ENCODE peak calls at places on chromosomes 12 and 14, in five cellular contexts. One of them, this sample, is unnamed.

GRCh38 chr12:121701667-121702277 is 10.8 kb upstream of the TMEM120B start:
- DNase-seq in CD4-positive, alpha-beta memory T cell: no peak
- DNase-seq in Peyer's patch: no peak
- DNase-seq in upper lobe of right lung: no peak
- DNase-seq in uterus: no peak
- DNase-seq in this sample: no peak

GRCh38 chr12:131380961-131381705 is 329.8 kb upstream of the SFSWAP start:
- DNase-seq in CD4-positive, alpha-beta memory T cell: no peak
- DNase-seq in Peyer's patch: no peak
- DNase-seq in upper lobe of right lung: no peak
- DNase-seq in uterus: no peak
- DNase-seq in this sample: no peak

GRCh38 chr12:26701604-26702215 is 131.3 kb downstream of the ITPR2 start:
- DNase-seq in CD4-positive, alpha-beta memory T cell: peak; percentile 23
- DNase-seq in Peyer's patch: no peak
- DNase-seq in upper lobe of right lung: no peak
- DNase-seq in uterus: no peak
- DNase-seq in this sample: no peak

GRCh38 chr14:71243697-71244096 is 336.4 kb downstream of the PCNX1 start:
- DNase-seq in CD4-positive, alpha-beta memory T cell: no peak
- DNase-seq in Peyer's patch: no peak
- DNase-seq in upper lobe of right lung: no peak
- DNase-seq in uterus: no peak
- DNase-seq in this sample: no peak

GRCh38 chr12:81998761-81999378 is 239.7 kb upstream of the PPFIA2 start:
- DNase-seq in CD4-positive, alpha-beta memory T cell: no peak
- DNase-seq in Peyer's patch: no peak
- DNase-seq in upper lobe of right lung: no peak
- DNase-seq in uterus: no peak
- DNase-seq in this sample: no peak

GRCh38 chr14:26709019-26709418 is 111.2 kb upstream of the NOVA1 start:
- DNase-seq in CD4-positive, alpha-beta memory T cell: no peak
- DNase-seq in Peyer's patch: no peak
- DNase-seq in upper lobe of right lung: no peak
- DNase-seq in uterus: no peak
- DNase-seq in this sample: no peak

GRCh38 chr12:19402743-19403400 is 36.4 kb upstream of the AEBP2 start:
- DNase-seq in CD4-positive, alpha-beta memory T cell: no peak
- DNase-seq in Peyer's patch: no peak
- DNase-seq in upper lobe of right lung: peak; percentile 72
- DNase-seq in uterus: no peak
- DNase-seq in this sample: no peak

GRCh38 chr14:80781968-80782367 is 159.6 kb downstream of the CEP128 start:
- DNase-seq in CD4-positive, alpha-beta memory T cell: no peak
- DNase-seq in Peyer's patch: no peak
- DNase-seq in upper lobe of right lung: no peak
- DNase-seq in uterus: no peak
- DNase-seq in this sample: no peak

GRCh38 chr14:23727566-23728335 is 91.6 kb downstream of the DHRS2 start:
- DNase-seq in CD4-positive, alpha-beta memory T cell: no peak
- DNase-seq in Peyer's patch: no peak
- DNase-seq in upper lobe of right lung: no peak
- DNase-seq in uterus: no peak
- DNase-seq in this sample: no peak

GRCh38 chr12:116009805-116010204 is 267.7 kb downstream of the MED13L start:
- DNase-seq in CD4-positive, alpha-beta memory T cell: no peak
- DNase-seq in Peyer's patch: no peak
- DNase-seq in upper lobe of right lung: no peak
- DNase-seq in uterus: no peak
- DNase-seq in this sample: no peak

GRCh38 chr12:54627304-54627703 is 7.4 kb downstream of the LACRT start:
- DNase-seq in CD4-positive, alpha-beta memory T cell: no peak
- DNase-seq in Peyer's patch: no peak
- DNase-seq in upper lobe of right lung: no peak
- DNase-seq in uterus: no peak
- DNase-seq in this sample: no peak

GRCh38 chr14:33737446-33737845 is 213.4 kb downstream of the EGLN3 start:
- DNase-seq in CD4-positive, alpha-beta memory T cell: no peak
- DNase-seq in Peyer's patch: no peak
- DNase-seq in upper lobe of right lung: no peak
- DNase-seq in uterus: no peak
- DNase-seq in this sample: no peak

GRCh38 chr12:82099216-82099615 is 259.0 kb downstream of the CCDC59 start:
- DNase-seq in CD4-positive, alpha-beta memory T cell: no peak
- DNase-seq in Peyer's patch: no peak
- DNase-seq in upper lobe of right lung: no peak
- DNase-seq in uterus: no peak
- DNase-seq in this sample: no peak

GRCh38 chr14:94411638-94412037 is 23.2 kb upstream of the SERPINA1 start:
- DNase-seq in CD4-positive, alpha-beta memory T cell: no peak
- DNase-seq in Peyer's patch: no peak
- DNase-seq in upper lobe of right lung: no peak
- DNase-seq in uterus: no peak
- DNase-seq in this sample: no peak

GRCh38 chr12:29741342-29742241 is 42.1 kb downstream of the TMTC1 start:
- DNase-seq in CD4-positive, alpha-beta memory T cell: no peak
- DNase-seq in Peyer's patch: no peak
- DNase-seq in upper lobe of right lung: no peak
- DNase-seq in uterus: no peak
- DNase-seq in this sample: no peak

GRCh38 chr12:24045816-24046257 is 96.4 kb upstream of the SOX5 start:
- DNase-seq in CD4-positive, alpha-beta memory T cell: no peak
- DNase-seq in Peyer's patch: no peak
- DNase-seq in upper lobe of right lung: no peak
- DNase-seq in uterus: no peak
- DNase-seq in this sample: no peak

GRCh38 chr12:49019435-49020317 is 1.1 kb upstream of the PRKAG1 start:
- DNase-seq in CD4-positive, alpha-beta memory T cell: no peak
- DNase-seq in Peyer's patch: no peak
- DNase-seq in upper lobe of right lung: no peak
- DNase-seq in uterus: no peak
- DNase-seq in this sample: peak; percentile 38

GRCh38 chr14:101370593-101371569 is 190.4 kb upstream of the DIO3 start:
- DNase-seq in CD4-positive, alpha-beta memory T cell: no peak
- DNase-seq in Peyer's patch: no peak
- DNase-seq in upper lobe of right lung: no peak
- DNase-seq in uterus: no peak
- DNase-seq in this sample: no peak

GRCh38 chr12:2347137-2347843 is 294.5 kb downstream of the CACNA1C start:
- DNase-seq in CD4-positive, alpha-beta memory T cell: no peak
- DNase-seq in Peyer's patch: no peak
- DNase-seq in upper lobe of right lung: no peak
- DNase-seq in uterus: no peak
- DNase-seq in this sample: no peak

GRCh38 chr12:29447285-29447975 is 50.1 kb downstream of the OVCH1 start:
- DNase-seq in CD4-positive, alpha-beta memory T cell: no peak
- DNase-seq in Peyer's patch: no peak
- DNase-seq in upper lobe of right lung: no peak
- DNase-seq in uterus: no peak
- DNase-seq in this sample: no peak

GRCh38 chr12:109552971-109553370 is 20.3 kb downstream of the MMAB start:
- DNase-seq in CD4-positive, alpha-beta memory T cell: no peak
- DNase-seq in Peyer's patch: no peak
- DNase-seq in upper lobe of right lung: no peak
- DNase-seq in uterus: no peak
- DNase-seq in this sample: no peak

GRCh38 chr12:56781726-56782125 is 18.6 kb downstream of the HSD17B6 start:
- DNase-seq in CD4-positive, alpha-beta memory T cell: no peak
- DNase-seq in Peyer's patch: no peak
- DNase-seq in upper lobe of right lung: no peak
- DNase-seq in uterus: no peak
- DNase-seq in this sample: no peak

GRCh38 chr12:76075448-76075847 is 9.0 kb downstream of the NAP1L1 start:
- DNase-seq in CD4-positive, alpha-beta memory T cell: no peak
- DNase-seq in Peyer's patch: no peak
- DNase-seq in upper lobe of right lung: no peak
- DNase-seq in uterus: no peak
- DNase-seq in this sample: no peak

DNA sequence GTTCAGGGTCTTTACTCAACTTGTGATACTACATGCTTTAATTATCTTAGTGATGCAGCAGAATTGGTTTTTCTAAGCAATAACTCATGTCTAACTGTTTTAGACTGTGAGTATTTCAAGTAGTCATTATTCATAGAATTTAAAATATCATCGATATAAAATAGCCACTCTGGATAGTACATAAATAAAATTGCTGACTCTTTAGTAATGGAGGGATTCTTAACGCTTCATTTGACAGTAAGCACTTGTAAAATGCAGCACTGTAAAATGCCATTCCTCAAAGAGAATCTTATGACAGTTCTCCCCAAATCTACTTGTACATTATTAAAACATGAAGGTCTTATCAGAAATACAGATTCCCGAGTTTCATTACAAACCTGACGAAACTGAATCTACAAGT is 262.8 kb upstream of the LRFN5 start:
- DNase-seq in CD4-positive, alpha-beta memory T cell: no peak
- DNase-seq in Peyer's patch: no peak
- DNase-seq in upper lobe of right lung: no peak
- DNase-seq in uterus: no peak
- DNase-seq in this sample: no peak
- H3K4me1 ChIP-seq in CD4-positive, alpha-beta memory T cell: no peaks in the 10 kb centered on the region
- H3K4me1 ChIP-seq in Peyer's patch: no peaks in the 10 kb centered on the region
- H3K4me1 ChIP-seq in upper lobe of right lung: no peaks in the 10 kb centered on the region
- H3K4me1 ChIP-seq in uterus: no peaks in the 10 kb centered on the region
- H3K4me1 ChIP-seq in this sample: no peaks in the 10 kb centered on the region

DNA sequence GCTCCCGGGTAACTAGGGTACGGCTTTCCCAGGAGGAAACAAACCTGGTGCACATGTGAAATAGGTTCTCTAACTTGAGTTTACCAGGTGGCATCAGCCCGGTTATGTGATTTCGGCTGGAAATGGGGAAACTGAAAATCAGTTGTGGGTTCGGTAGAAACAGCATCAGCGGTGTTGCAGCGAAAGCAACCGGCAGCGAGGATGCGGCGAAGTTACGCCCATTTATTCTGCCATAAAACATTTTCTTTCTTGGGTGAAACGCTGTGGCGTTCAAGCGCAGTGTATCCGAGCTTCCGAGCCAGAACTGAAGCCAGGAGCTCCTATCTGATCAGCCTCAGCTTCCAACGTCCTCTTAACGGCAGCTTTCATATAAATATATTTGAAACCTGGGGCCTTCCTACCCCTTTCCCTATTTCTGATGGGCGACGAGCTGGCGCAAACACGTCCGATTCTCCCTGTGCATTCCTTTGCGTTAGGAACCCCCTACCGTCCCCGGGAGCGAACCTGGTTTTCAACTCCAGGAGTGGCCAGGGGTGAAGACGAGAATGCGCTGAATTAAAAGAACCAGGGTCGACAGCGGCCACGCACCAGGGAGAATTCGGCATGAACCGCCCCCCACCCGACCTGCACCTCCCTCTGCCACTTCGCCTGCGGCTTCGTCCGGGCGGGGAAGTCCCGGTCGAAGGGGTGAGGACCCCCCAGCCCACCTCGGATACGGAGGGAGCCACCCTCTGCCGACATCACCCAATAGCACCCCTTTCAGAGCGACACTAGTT is 1.6 kb downstream of the DPF3 start:
- DNase-seq in CD4-positive, alpha-beta memory T cell: peak; percentile 22
- DNase-seq in Peyer's patch: no peak
- DNase-seq in upper lobe of right lung: no peak
- DNase-seq in uterus: no peak
- DNase-seq in this sample: peak; percentile 16
- H3K27me3 ChIP-seq in CD4-positive, alpha-beta memory T cell: peaks cover 9% of the 10 kb centered on the region
- H3K27me3 ChIP-seq in Peyer's patch: no peaks in the 10 kb centered on the region
- H3K27me3 ChIP-seq in upper lobe of right lung: peaks cover 47% of the 10 kb centered on the region
- H3K27me3 ChIP-seq in uterus: peaks cover 31% of the 10 kb centered on the region
- H3K27me3 ChIP-seq in this sample: peaks cover 34% of the 10 kb centered on the region

GRCh38 chr14:31622060-31622459 is 60.9 kb downstream of the NUBPL start:
- DNase-seq in CD4-positive, alpha-beta memory T cell: no peak
- DNase-seq in Peyer's patch: no peak
- DNase-seq in upper lobe of right lung: no peak
- DNase-seq in uterus: no peak
- DNase-seq in this sample: no peak
- H3K9me3 ChIP-seq in CD4-positive, alpha-beta memory T cell: no peaks in the 10 kb centered on the region
- H3K9me3 ChIP-seq in Peyer's patch: peaks cover 2% of the 10 kb centered on the region
- H3K9me3 ChIP-seq in upper lobe of right lung: no peaks in the 10 kb centered on the region
- H3K9me3 ChIP-seq in uterus: no peaks in the 10 kb centered on the region
- H3K9me3 ChIP-seq in this sample: no peaks in the 10 kb centered on the region

GRCh38 chr12:46367351-46368029 is 5.1 kb downstream of the SLC38A2 start:
- DNase-seq in CD4-positive, alpha-beta memory T cell: no peak
- DNase-seq in Peyer's patch: no peak
- DNase-seq in upper lobe of right lung: no peak
- DNase-seq in uterus: no peak
- DNase-seq in this sample: no peak

GRCh38 chr12:46368138-46368537 is 4.4 kb downstream of the SLC38A2 start:
- DNase-seq in CD4-positive, alpha-beta memory T cell: no peak
- DNase-seq in Peyer's patch: no peak
- DNase-seq in upper lobe of right lung: no peak
- DNase-seq in uterus: no peak
- DNase-seq in this sample: no peak

GRCh38 chr12:46369474-46370379 is 2.8 kb downstream of the SLC38A2 start:
- DNase-seq in CD4-positive, alpha-beta memory T cell: no peak
- DNase-seq in Peyer's patch: no peak
- DNase-seq in upper lobe of right lung: no peak
- DNase-seq in uterus: no peak
- DNase-seq in this sample: no peak

GRCh38 chr12:46369095-46369473 is 3.5 kb downstream of the SLC38A2 start:
- DNase-seq in CD4-positive, alpha-beta memory T cell: no peak
- DNase-seq in Peyer's patch: no peak
- DNase-seq in upper lobe of right lung: no peak
- DNase-seq in uterus: no peak
- DNase-seq in this sample: no peak

GRCh38 chr12:46368684-46369083 is 3.9 kb downstream of the SLC38A2 start:
- DNase-seq in CD4-positive, alpha-beta memory T cell: no peak
- DNase-seq in Peyer's patch: no peak
- DNase-seq in upper lobe of right lung: no peak
- DNase-seq in uterus: no peak
- DNase-seq in this sample: no peak
- H3K4me1 ChIP-seq in CD4-positive, alpha-beta memory T cell: peaks cover 75% of the 10 kb centered on the region
- H3K4me1 ChIP-seq in Peyer's patch: peaks cover 61% of the 10 kb centered on the region
- H3K4me1 ChIP-seq in upper lobe of right lung: peaks cover 65% of the 10 kb centered on the region
- H3K4me1 ChIP-seq in uterus: peaks cover 11% of the 10 kb centered on the region
- H3K4me1 ChIP-seq in this sample: peaks cover 61% of the 10 kb centered on the region

This sample was measured in CD8-positive, alpha-beta memory T cell.